ENCODE peak calls at places on chromosomes 16 and 17, in four cellular contexts. R, W, M and S are unnamed samples.

GRCh38 chr16:54928421-54929089 is 2.1 kb upstream of the IRX5 start:
- DNase-seq in R (no peak), W (peak), M (peak), S (no peak)

GRCh38 chr17:42623732-42624596 is 14.5 kb downstream of the TUBG1 start:
- DNase-seq in R (no peak), W (peak), M (no peak), S (no peak)

GRCh38 chr16:55474821-55475220 is 4.2 kb upstream of the MMP2 start:
- DNase-seq in R (no peak), W (no peak), M (no peak), S (no peak)

GRCh38 chr16:1338119-1338730 is 4.8 kb downstream of the BAIAP3 start:
- DNase-seq in R (peak), W (peak), M (peak), S (peak)

GRCh38 chr17:47235506-47235905 is 18.1 kb upstream of the ITGB3 start:
- DNase-seq in R (no peak), W (no peak), M (no peak), S (no peak)

GRCh38 chr17:41518789-41519449 is at the start of gene KRT15:
- DNase-seq in R (no peak), W (no peak), M (no peak), S (no peak)

GRCh38 chr17:18920911-18921441 is 31.0 kb upstream of the SLC5A10 start:
- DNase-seq in R (no peak), W (no peak), M (no peak), S (peak)

GRCh38 chr16:9119795-9120194 is 28.4 kb downstream of the HAPSTR1 start:
- DNase-seq in R (no peak), W (no peak), M (no peak), S (no peak)

GRCh38 chr16:2824626-2825025 is 5.5 kb upstream of the ZG16B start:
- DNase-seq in R (no peak), W (no peak), M (no peak), S (no peak)

GRCh38 chr17:61733021-61733420 is 130.3 kb downstream of the BRIP1 start:
- DNase-seq in R (no peak), W (no peak), M (no peak), S (no peak)

GRCh38 chr16:3145151-3145550 is 10.3 kb downstream of the ZNF213 start:
- DNase-seq in R (no peak), W (no peak), M (no peak), S (no peak)

GRCh38 chr17:75261336-75262111 is at the start of the genes GGA3 and MRPS7:
- DNase-seq in R (peak), W (peak), M (peak), S (peak)

DNA sequence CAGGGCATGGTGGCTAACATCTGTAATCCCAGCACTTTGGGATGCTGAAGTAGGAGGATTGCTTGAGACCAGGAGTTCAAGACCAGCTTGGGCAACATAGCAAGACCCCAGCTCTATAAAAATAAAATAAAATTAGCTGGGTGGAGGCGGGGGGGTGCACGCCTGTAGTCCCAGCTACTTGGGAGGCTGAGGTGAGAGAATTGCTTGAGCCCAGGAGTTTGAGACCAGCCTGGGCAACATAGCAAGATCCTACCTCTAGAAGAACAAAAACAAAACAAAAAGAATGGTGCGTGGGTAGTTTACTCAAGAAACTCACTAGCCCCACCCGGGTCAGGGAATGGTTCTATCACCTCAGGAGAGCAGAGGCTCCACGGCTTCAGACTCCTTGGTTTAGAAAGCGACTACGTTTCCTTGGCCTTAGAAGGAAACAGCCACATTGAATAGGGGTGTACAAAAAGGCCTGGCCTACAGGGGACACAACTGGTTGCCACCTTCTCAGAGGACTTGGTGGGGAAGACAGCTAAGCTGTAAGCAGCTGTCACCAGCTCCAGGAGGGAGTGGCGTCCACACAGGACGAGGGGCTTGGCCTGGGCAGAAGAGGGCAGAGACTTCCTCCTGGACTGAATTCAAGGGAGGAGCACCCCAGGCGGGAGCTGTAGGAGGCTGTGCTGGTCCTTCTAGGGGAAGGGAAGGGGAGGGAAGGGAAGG is 717 bp downstream of the TK1 start:
- DNase-seq in R (no peak), W (peak), M (peak), S (no peak)
- TF ChIP-seq FOXJ3 in R (no peak), W (no peak), M (no peak), S (no peak)

DNA sequence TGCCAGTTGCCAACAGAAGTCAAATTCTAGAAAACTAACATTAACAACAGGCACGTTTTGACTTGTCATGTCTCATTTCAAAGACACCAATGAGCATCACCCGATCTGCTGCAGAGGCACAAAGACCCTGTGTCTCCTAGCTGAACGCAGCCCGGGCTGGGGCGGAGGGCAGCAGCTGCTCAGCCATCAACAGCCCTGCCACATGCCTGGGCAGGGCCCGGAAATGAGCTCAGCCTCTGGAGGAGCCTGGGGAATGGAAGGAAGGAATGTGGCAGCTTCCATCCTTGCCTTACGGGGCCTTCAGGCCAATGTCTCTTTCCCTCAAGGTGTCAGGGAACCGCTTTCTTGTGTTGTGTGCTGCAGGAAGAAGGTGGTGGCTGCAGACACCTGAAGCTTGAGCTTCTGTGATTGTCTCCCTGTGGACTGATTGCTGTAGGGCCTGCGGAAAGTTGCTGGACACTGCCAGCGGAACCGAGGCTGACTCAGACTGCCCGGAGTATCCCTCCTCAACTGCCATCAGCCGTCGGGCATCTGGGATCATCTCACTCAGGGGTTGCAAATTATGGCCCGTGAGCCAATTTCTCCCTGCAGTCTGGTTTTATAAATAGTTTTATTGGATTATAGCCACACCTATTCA is 7.3 kb downstream of the CDH13 start:
- DNase-seq in R (no peak), W (no peak), M (no peak), S (no peak)
- TF ChIP-seq FOXJ3 in R (no peak), W (no peak), M (no peak), S (no peak)

GRCh38 chr17:32956240-32956970 is 28.5 kb downstream of the TMEM98 start:
- DNase-seq in R (no peak), W (peak), M (no peak), S (no peak)

GRCh38 chr17:32958418-32958817 is 30.5 kb downstream of the TMEM98 start:
- DNase-seq in R (no peak), W (no peak), M (no peak), S (no peak)

GRCh38 chr17:32964541-32964940 is 27.1 kb upstream of the SPACA3 start:
- DNase-seq in R (no peak), W (no peak), M (no peak), S (no peak)

GRCh38 chr17:32962320-32962707 is 29.3 kb upstream of the SPACA3 start:
- DNase-seq in R (no peak), W (peak), M (no peak), S (no peak)

DNA sequence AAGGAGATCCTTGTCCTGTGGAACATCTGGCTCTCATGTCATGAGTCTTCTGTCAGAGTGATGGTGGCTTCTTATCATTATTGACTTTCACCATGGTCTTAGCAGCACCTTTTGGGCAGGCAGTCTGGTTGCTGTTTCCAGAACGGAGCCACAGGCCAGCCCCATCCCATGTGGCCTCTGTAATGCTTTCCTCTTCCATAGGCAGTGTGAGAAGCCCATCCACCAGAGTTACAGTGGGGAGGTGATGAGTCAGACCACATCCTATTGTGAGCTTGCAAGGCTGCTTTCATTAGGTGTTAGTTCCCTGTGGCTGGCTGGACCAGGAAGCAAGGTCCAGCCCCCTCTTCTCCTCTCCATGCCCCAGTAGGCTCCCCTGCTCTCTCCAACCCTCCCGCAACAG is 30.8 kb upstream of the SPACA3 start:
- DNase-seq in R (no peak), W (peak), M (no peak), S (no peak)
- TF ChIP-seq FOXJ3 in R (no peak), W (no peak), M (no peak), S (no peak)

GRCh38 chr16:65375651-65376050 is 253.8 kb upstream of the CDH11 start:
- DNase-seq in R (no peak), W (no peak), M (no peak), S (no peak)
- TF ChIP-seq FOXJ3 in R (no peak), W (no peak), M (no peak), S (no peak)

DNA sequence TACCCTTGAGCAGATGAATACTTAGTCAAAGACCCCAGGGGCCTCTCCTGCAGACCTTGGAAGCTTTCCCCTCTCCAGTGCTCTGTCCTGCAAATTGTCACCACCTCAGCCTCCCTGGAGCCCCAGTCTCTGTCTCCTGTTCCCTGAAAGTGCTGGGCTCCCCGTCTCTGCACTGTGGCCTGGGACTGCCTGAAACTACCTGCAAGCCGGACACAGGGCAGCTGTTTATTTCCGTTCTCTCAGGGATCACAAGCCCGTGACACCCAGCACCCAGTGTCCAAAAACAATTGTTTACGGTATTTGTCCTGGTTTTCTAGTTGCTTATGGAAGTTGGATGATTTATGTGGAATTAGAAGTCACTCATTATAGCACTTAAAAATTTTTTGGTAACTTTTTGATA is 81.6 kb upstream of the CHMP6 start:
- DNase-seq in R (no peak), W (no peak), M (no peak), S (no peak)
- TF ChIP-seq FOXJ3 in R (no peak), W (no peak), M (no peak), S (no peak)

GRCh38 chr17:57552114-57552601 is 192.9 kb downstream of the CCDC182 start:
- DNase-seq in R (peak), W (peak), M (peak), S (no peak)
- TF ChIP-seq FOXJ3 in R (no peak), W (no peak), M (peak), S (no peak)

GRCh38 chr16:13018026-13018425 is 116.6 kb downstream of the SHISA9 start:
- DNase-seq in R (no peak), W (no peak), M (no peak), S (no peak)
- TF ChIP-seq FOXJ3 in R (no peak), W (no peak), M (no peak), S (no peak)